ENCODE peak calls at places on chromosome 11, in ten cellular contexts. V is amniotic stem cell, R is frontal cortex, U is GM03348, E is substantia nigra, L is fibroblast of gingiva, D is heart left ventricle, B is EH, F is KBM-7, W is neural crest cell. H is an unnamed sample.

GRCh38 chr11:110762596-110762995 is 50.4 kb upstream of the ARHGAP20 start:
- DNase-seq in F (no peak), V (peak; percentile 43), D (no peak), E (no peak), R (no peak), U (no peak), W (no peak), L (peak; percentile 92), B (peak; percentile 70), H (no peak)

GRCh38 chr11:134677338-134677948 is 265.4 kb upstream of the B3GAT1 start:
- DNase-seq in R (no peak), D (no peak), F (no peak), E (no peak), U (no peak), W (no peak), L (no peak), B (no peak), V (no peak), H (no peak)

GRCh38 chr11:5737091-5737490 is 843 bp downstream of the OR56B1 start:
- DNase-seq in R (no peak), V (no peak), D (no peak), F (no peak), L (no peak), E (no peak), U (peak; percentile 8), W (no peak), B (peak; percentile 13), H (no peak)

GRCh38 chr11:48109046-48109666 is 107.5 kb upstream of the OR4B1 start:
- DNase-seq in F (peak; percentile 71), U (peak; percentile 73), E (no peak), R (peak; percentile 36), B (peak; percentile 68), D (no peak), W (no peak), L (peak; percentile 44), V (no peak), H (peak; percentile 29)

GRCh38 chr11:86115542-86116385 is 46.9 kb upstream of the PICALM start:
- DNase-seq in E (no peak), R (no peak), D (no peak), F (no peak), W (no peak), B (no peak), V (no peak), U (peak; percentile 7), L (no peak), H (no peak)

GRCh38 chr11:76661835-76662434 is 8.6 kb downstream of the LRRC32 start:
- DNase-seq in E (no peak), V (no peak), U (no peak), D (no peak), B (peak; percentile 6), W (no peak), F (no peak), R (no peak), L (peak; percentile 17), H (no peak)

GRCh38 chr11:35491231-35491871 is 34.1 kb downstream of the PAMR1 start:
- DNase-seq in F (no peak), L (peak; percentile 89), W (no peak), R (no peak), D (no peak), V (peak; percentile 72), U (peak; percentile 83), E (no peak), B (peak; percentile 97), H (peak; percentile 73)

GRCh38 chr11:94132152-94132558 is 3.5 kb downstream of the PANX1 start:
- DNase-seq in R (no peak), W (no peak), V (peak; percentile 79), D (no peak), F (no peak), U (peak; percentile 34), E (no peak), B (peak; percentile 94), L (peak; percentile 79), H (peak; percentile 67)

GRCh38 chr11:111310088-111310487 is 11.7 kb downstream of the POU2AF3 start:
- DNase-seq in F (no peak), E (no peak), U (no peak), R (no peak), W (no peak), L (no peak), D (no peak), B (no peak), V (no peak), H (no peak)

GRCh38 chr11:30876228-30876627 is 290.1 kb upstream of the MPPED2 start:
- DNase-seq in U (no peak), E (no peak), V (no peak), B (no peak), L (no peak), W (no peak), R (no peak), D (no peak), F (no peak), H (no peak)

H was measured in HS-5.